ENCODE peak calls at places on chromosomes 16 and 17, in seven cellular contexts. V is IMR-90, D is esophagus squamous epithelium, L is A549, C is heart left ventricle, W is breast epithelium, A is ovary. E is an unnamed sample.

GRCh38 chr17:64459284-64459747 is 10.4 kb downstream of the MILR1 start:
- DNase-seq in V (peak; percentile 75), D (no peak), L (no peak), C (no peak), W (no peak), A (no peak), E (no peak)

GRCh38 chr17:49993423-49994037 is 1.5 kb downstream of the DLX3 start:
- DNase-seq in V (no peak), D (no peak), L (no peak), C (no peak), W (no peak), A (no peak), E (peak; percentile 85)

GRCh38 chr17:58401287-58401686 is 16.0 kb downstream of the RNF43 start:
- DNase-seq in V (no peak), D (no peak), L (no peak), C (no peak), W (no peak), A (no peak), E (no peak)

GRCh38 chr17:48555183-48555615 is 10.3 kb upstream of the HOXB2 start:
- DNase-seq in V (peak; percentile 99), D (no peak), L (peak; percentile 82), C (no peak), W (no peak), A (no peak), E (no peak)

GRCh38 chr17:65278050-65278819 is 141.1 kb downstream of the RGS9 start:
- DNase-seq in V (peak; percentile 62), D (no peak), L (peak; percentile 87), C (peak; percentile 31), W (no peak), A (no peak), E (no peak)

GRCh38 chr17:79393358-79394038 is 217.4 kb downstream of the RBFOX3 start:
- DNase-seq in V (peak; percentile 40), D (no peak), L (peak; percentile 89), C (peak; percentile 79), W (peak; percentile 57), A (peak; percentile 80), E (peak; percentile 65)

GRCh38 chr16:9012848-9013507 is 49.3 kb upstream of the USP7 start:
- DNase-seq in V (no peak), D (no peak), L (no peak), C (peak; percentile 32), W (no peak), A (no peak), E (no peak)

GRCh38 chr16:87789437-87790277 is 23.9 kb upstream of the KLHDC4 start:
- DNase-seq in V (peak; percentile 86), D (no peak), L (peak; percentile 98), C (no peak), W (peak; percentile 50), A (no peak), E (no peak)

GRCh38 chr16:56226187-56226586 is 34.9 kb downstream of the GNAO1 start:
- DNase-seq in V (no peak), D (no peak), L (no peak), C (peak; percentile 51), W (no peak), A (no peak), E (no peak)

GRCh38 chr17:49546546-49547535 is 28.8 kb upstream of the NXPH3 start:
- DNase-seq in V (no peak), D (no peak), L (no peak), C (no peak), W (no peak), A (no peak), E (peak; percentile 70)

GRCh38 chr17:40622509-40622928 is 25.1 kb downstream of the SMARCE1 start:
- DNase-seq in V (no peak), D (no peak), L (no peak), C (no peak), W (no peak), A (no peak), E (no peak)

GRCh38 chr17:4509923-4510614 is 11.4 kb downstream of the SPNS2 start:
- DNase-seq in V (no peak), D (no peak), L (no peak), C (peak; percentile 54), W (no peak), A (no peak), E (no peak)

GRCh38 chr16:50210266-50211038 is 55.9 kb upstream of the ADCY7 start:
- DNase-seq in V (peak; percentile 87), D (no peak), L (peak; percentile 52), C (peak; percentile 89), W (peak; percentile 58), A (peak; percentile 78), E (peak; percentile 51)

GRCh38 chr17:68821860-68822693 is 133.1 kb downstream of the ABCA8 start:
- DNase-seq in V (peak; percentile 94), D (no peak), L (peak; percentile 77), C (no peak), W (no peak), A (no peak), E (no peak)

GRCh38 chr17:71649986-71650385 is 470.8 kb upstream of the SOX9 start:
- DNase-seq in V (peak; percentile 86), D (no peak), L (no peak), C (no peak), W (no peak), A (no peak), E (no peak)

GRCh38 chr16:35492225-35492624 is 2032.8 kb downstream of the TP53TG3F start:
- DNase-seq in V (no peak), D (no peak), L (no peak), C (no peak), W (no peak), A (no peak), E (no peak)

GRCh38 chr16:4097826-4098240 is 18.4 kb downstream of the ADCY9 start:
- DNase-seq in V (peak; percentile 70), D (no peak), L (no peak), C (no peak), W (no peak), A (no peak), E (no peak)

GRCh38 chr17:80063815-80064585 is 27.6 kb downstream of the CCDC40 start:
- DNase-seq in V (peak; percentile 80), D (no peak), L (peak; percentile 93), C (peak; percentile 48), W (peak; percentile 27), A (peak; percentile 55), E (peak; percentile 39)

GRCh38 chr16:67009158-67009557 is 19.8 kb upstream of the CBFB start:
- DNase-seq in V (no peak), D (no peak), L (no peak), C (no peak), W (no peak), A (no peak), E (no peak)

GRCh38 chr16:68287276-68288251 is 23.2 kb downstream of the SLC7A6OS start:
- DNase-seq in V (peak; percentile 86), D (no peak), L (no peak), C (peak; percentile 89), W (peak; percentile 40), A (no peak), E (peak; percentile 95)

GRCh38 chr17:34542700-34543336 is 36.6 kb upstream of the TMEM132E start:
- DNase-seq in V (no peak), D (no peak), L (peak; percentile 40), C (peak; percentile 44), W (no peak), A (no peak), E (no peak)

GRCh38 chr17:78924481-78925151 is 571 bp downstream of the TIMP2 start:
- DNase-seq in V (no peak), D (no peak), L (no peak), C (no peak), W (peak; percentile 33), A (peak; percentile 68), E (no peak)

GRCh38 chr17:76491271-76492184 is 9.7 kb downstream of the RHBDF2 start:
- DNase-seq in V (no peak), D (no peak), L (no peak), C (no peak), W (no peak), A (no peak), E (no peak)

GRCh38 chr17:76490112-76490710 is 11.0 kb downstream of the RHBDF2 start:
- DNase-seq in V (no peak), D (no peak), L (no peak), C (no peak), W (no peak), A (no peak), E (no peak)

GRCh38 chr17:76493505-76494167 is 7.6 kb downstream of the RHBDF2 start:
- DNase-seq in V (no peak), D (no peak), L (no peak), C (no peak), W (no peak), A (no peak), E (no peak)

GRCh38 chr17:76492989-76493501 is 8.2 kb downstream of the RHBDF2 start:
- DNase-seq in V (peak; percentile 93), D (no peak), L (no peak), C (peak; percentile 85), W (no peak), A (no peak), E (no peak)

GRCh38 chr17:76492250-76492988 is 8.8 kb downstream of the RHBDF2 start:
- DNase-seq in V (no peak), D (no peak), L (no peak), C (no peak), W (no peak), A (no peak), E (no peak)
- TF ChIP-seq POLR2A in V (no peak), D (no peak), L (no peak), C (no peak), W (no peak), A (no peak), E (no peak)

DNA sequence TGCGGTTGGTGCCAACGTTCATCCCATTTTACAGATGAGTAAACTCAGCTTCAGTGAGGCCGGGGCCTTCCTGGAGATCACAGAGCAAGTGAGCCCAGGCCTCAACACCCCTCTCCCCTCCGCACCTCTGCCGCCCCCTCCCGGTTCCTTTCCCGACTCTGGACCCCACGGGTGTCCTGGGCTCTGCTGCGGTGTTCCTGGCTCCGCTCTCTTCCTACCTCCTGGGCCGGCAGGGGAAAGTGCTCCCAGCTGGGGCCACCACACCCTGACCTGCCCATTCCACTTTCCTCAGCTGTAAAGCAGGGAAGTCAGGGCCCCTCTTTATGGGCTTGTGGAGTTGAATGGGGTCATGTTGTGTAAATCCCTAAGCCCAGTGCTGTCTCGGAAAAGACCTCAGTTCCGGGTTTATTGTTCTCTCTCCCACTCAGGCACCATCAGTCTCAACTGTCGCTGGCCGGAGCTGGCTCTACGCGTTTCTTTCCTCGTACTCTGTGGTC is 21.9 kb upstream of the ACSF3 start:
- DNase-seq in V (no peak), D (no peak), L (no peak), C (no peak), W (no peak), A (no peak), E (no peak)
- TF ChIP-seq CTCF in V (no peak), D (no peak), L (no peak), C (no peak), W (no peak), A (no peak), E (no peak)

GRCh38 chr16:70428178-70428998 is 10.5 kb downstream of the ST3GAL2 start:
- DNase-seq in V (peak; percentile 97), D (peak; percentile 28), L (peak; percentile 94), C (peak; percentile 99), W (peak; percentile 71), A (peak; percentile 95), E (peak; percentile 53)
- H3K4me3 ChIP-seq in V (no peak overlapping the region), D (peak overlapping the region; percentile 24), L (no peak overlapping the region), C (peak overlapping the region; percentile 10), W (peak overlapping the region; percentile 24), A (no peak overlapping the region), E (no peak overlapping the region)

DNA sequence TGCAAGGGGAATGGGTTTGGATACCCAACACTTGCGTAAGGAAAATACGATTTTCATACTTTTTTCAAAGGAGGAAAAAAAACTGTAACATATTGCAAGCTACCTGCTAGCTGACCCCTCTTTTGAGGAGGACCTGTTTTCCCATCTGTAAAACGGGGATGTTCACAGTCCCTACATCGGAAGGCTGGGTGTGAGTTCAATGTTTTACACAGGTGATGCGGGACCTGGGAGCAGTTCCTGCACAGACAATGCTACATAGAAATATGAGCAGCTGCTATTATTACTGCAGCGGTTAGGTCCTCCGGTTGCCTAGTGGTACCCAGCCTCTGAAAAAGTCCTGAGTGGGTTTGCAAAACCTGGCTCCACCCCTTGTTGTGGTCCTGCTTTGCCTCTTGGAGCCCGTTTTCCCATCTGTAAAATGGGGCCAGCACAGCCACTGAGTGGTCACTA is 3.5 kb downstream of the SOCS1 start:
- DNase-seq in V (no peak), D (no peak), L (no peak), C (no peak), W (no peak), A (no peak), E (no peak)
- TF ChIP-seq POLR2A in V (no peak), D (no peak), L (no peak), C (no peak), W (no peak), A (no peak), E (no peak)

E was measured in lower leg skin.